ENCODE peak calls at places on chromosomes 4 and X, in four cellular contexts. One of them, this sample, is unnamed.

GRCh38 chr4:14532436-14532835 is 469.8 kb upstream of the CPEB2 start:
- DNase-seq in psoas muscle: no peak
- DNase-seq in CD4-positive, alpha-beta T cell: no peak
- DNase-seq in fibroblast of lung: no peak
- DNase-seq in this sample: no peak

GRCh38 chr4:134327274-134328122 is 125.9 kb upstream of the PABPC4L start:
- DNase-seq in psoas muscle: no peak
- DNase-seq in CD4-positive, alpha-beta T cell: no peak
- DNase-seq in fibroblast of lung: no peak
- DNase-seq in this sample: no peak

GRCh38 chr4:88585908-88586307 is 6.4 kb upstream of the HERC3 start:
- DNase-seq in psoas muscle: no peak
- DNase-seq in CD4-positive, alpha-beta T cell: no peak
- DNase-seq in fibroblast of lung: no peak
- DNase-seq in this sample: no peak

GRCh38 chr4:128810331-128810870 is 901 bp downstream of the JADE1 start:
- DNase-seq in psoas muscle: peak
- DNase-seq in CD4-positive, alpha-beta T cell: peak
- DNase-seq in fibroblast of lung: no peak
- DNase-seq in this sample: peak

GRCh38 chr4:35247047-35247446 is 997.3 kb downstream of the ARAP2 start:
- DNase-seq in psoas muscle: no peak
- DNase-seq in CD4-positive, alpha-beta T cell: no peak
- DNase-seq in fibroblast of lung: no peak
- DNase-seq in this sample: no peak

GRCh38 chr4:150510176-150510875 is 71.6 kb upstream of the MAB21L2 start:
- DNase-seq in psoas muscle: no peak
- DNase-seq in CD4-positive, alpha-beta T cell: no peak
- DNase-seq in fibroblast of lung: peak
- DNase-seq in this sample: no peak

GRCh38 chr4:88533937-88534750 is 10.6 kb upstream of the PYURF start:
- DNase-seq in psoas muscle: no peak
- DNase-seq in CD4-positive, alpha-beta T cell: no peak
- DNase-seq in fibroblast of lung: peak
- DNase-seq in this sample: no peak

GRCh38 chrX:136909706-136910564 is 29.4 kb upstream of the RBMX start:
- DNase-seq in psoas muscle: peak
- DNase-seq in CD4-positive, alpha-beta T cell: peak
- DNase-seq in fibroblast of lung: peak
- DNase-seq in this sample: peak

GRCh38 chr4:187258651-187259401 is 535.2 kb upstream of the FAT1 start:
- DNase-seq in psoas muscle: no peak
- DNase-seq in CD4-positive, alpha-beta T cell: no peak
- DNase-seq in fibroblast of lung: no peak
- DNase-seq in this sample: no peak

GRCh38 chrX:13906103-13906502 is 89.2 kb upstream of the GPM6B start:
- DNase-seq in psoas muscle: no peak
- DNase-seq in CD4-positive, alpha-beta T cell: no peak
- DNase-seq in fibroblast of lung: no peak
- DNase-seq in this sample: no peak

GRCh38 chr4:106569151-106570029 is 200.8 kb upstream of the GIMD1 start:
- DNase-seq in psoas muscle: no peak
- DNase-seq in CD4-positive, alpha-beta T cell: no peak
- DNase-seq in fibroblast of lung: peak
- DNase-seq in this sample: no peak

GRCh38 chr4:17030543-17030942 is 132.1 kb upstream of the LDB2 start:
- DNase-seq in psoas muscle: no peak
- DNase-seq in CD4-positive, alpha-beta T cell: no peak
- DNase-seq in fibroblast of lung: peak
- DNase-seq in this sample: no peak

GRCh38 chrX:46376246-46376885 is 168.9 kb downstream of the ZNF674 start:
- DNase-seq in psoas muscle: no peak
- DNase-seq in CD4-positive, alpha-beta T cell: no peak
- DNase-seq in fibroblast of lung: peak
- DNase-seq in this sample: no peak

GRCh38 chr4:3449047-3449573 is 7.3 kb downstream of the HGFAC start:
- DNase-seq in psoas muscle: no peak
- DNase-seq in CD4-positive, alpha-beta T cell: no peak
- DNase-seq in fibroblast of lung: no peak
- DNase-seq in this sample: no peak

GRCh38 chrX:26651755-26652154 is 435.8 kb downstream of the MAGEB5 start:
- DNase-seq in psoas muscle: no peak
- DNase-seq in CD4-positive, alpha-beta T cell: no peak
- DNase-seq in fibroblast of lung: no peak
- DNase-seq in this sample: no peak
- TF ChIP-seq CTCF in psoas muscle: no peak
- TF ChIP-seq CTCF in CD4-positive, alpha-beta T cell: no peak
- TF ChIP-seq CTCF in fibroblast of lung: peak
- TF ChIP-seq CTCF in this sample: no peak

DNA sequence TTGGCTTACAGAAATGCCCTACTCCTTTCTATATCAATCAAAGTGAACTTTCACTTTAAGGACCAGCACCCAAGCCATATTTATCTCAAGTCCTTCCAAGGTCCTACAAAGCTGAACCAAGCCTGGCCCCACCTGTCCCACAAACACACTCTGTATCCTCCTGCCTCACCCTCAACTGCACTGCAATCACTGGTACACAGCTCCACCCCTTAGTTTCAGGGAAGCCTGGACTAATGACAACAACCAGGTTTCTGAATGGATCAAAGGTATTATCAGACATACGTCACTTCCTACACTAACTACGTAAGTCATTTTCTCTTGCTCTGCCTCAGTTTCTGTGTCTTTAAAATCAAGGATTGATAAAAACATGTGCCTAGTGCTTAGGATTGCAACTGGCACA is 205.6 kb upstream of the HS3ST1 start:
- DNase-seq in psoas muscle: no peak
- DNase-seq in CD4-positive, alpha-beta T cell: no peak
- DNase-seq in fibroblast of lung: no peak
- DNase-seq in this sample: no peak
- H3K27ac ChIP-seq in psoas muscle: no peak
- H3K27ac ChIP-seq in CD4-positive, alpha-beta T cell: no peak
- H3K27ac ChIP-seq in fibroblast of lung: no peak
- H3K27ac ChIP-seq in this sample: no peak

GRCh38 chrX:10259716-10260115 is 102.9 kb downstream of the CLCN4 start:
- DNase-seq in psoas muscle: no peak
- DNase-seq in CD4-positive, alpha-beta T cell: no peak
- DNase-seq in fibroblast of lung: peak
- DNase-seq in this sample: no peak

DNA sequence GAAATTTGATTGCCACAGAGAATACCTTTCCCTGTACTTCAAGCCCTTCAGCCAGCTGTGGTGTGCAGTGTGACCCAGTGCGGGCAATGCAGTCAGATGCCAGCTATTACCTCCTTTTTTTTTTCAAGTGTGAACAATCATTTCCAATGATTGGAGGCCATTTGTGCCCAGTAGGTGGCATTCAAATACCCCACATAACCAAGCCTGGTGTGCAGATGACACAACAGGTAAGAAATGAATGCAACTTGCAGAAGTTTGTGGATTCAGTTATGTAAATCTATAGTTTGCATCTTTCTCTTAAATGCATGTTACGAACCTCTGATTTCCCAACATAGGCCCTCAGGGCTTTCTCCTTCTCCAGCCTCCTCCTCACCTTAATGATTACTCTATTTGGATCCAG is 98.0 kb downstream of the CLCN4 start:
- DNase-seq in psoas muscle: no peak
- DNase-seq in CD4-positive, alpha-beta T cell: no peak
- DNase-seq in fibroblast of lung: peak
- DNase-seq in this sample: no peak
- TF ChIP-seq CTCF in psoas muscle: no peak
- TF ChIP-seq CTCF in CD4-positive, alpha-beta T cell: no peak
- TF ChIP-seq CTCF in fibroblast of lung: no peak
- TF ChIP-seq CTCF in this sample: no peak

GRCh38 chrX:68995780-68996551 is 167.1 kb downstream of the EFNB1 start:
- DNase-seq in psoas muscle: peak
- DNase-seq in CD4-positive, alpha-beta T cell: no peak
- DNase-seq in fibroblast of lung: peak
- DNase-seq in this sample: no peak
- H3K27ac ChIP-seq in psoas muscle: peak
- H3K27ac ChIP-seq in CD4-positive, alpha-beta T cell: no peak
- H3K27ac ChIP-seq in fibroblast of lung: no peak
- H3K27ac ChIP-seq in this sample: peak